ENCODE peak calls at places on chromosomes 6 and 20, in eight cellular contexts. X is cardiac fibroblast, E is uterus, U is HFF-Myc, L is K562, B is testis, V is fibroblast of lung, S is left ventricle myocardium inferior. Z is an unnamed sample.

GRCh38 chr20:44959896-44960852 is at the start of gene TOMM34:
- DNase-seq in U (peak; percentile 73), L (peak; percentile 96), S (peak; percentile 96), B (peak; percentile 98), V (peak; percentile 90), X (peak; percentile 91), E (peak; percentile 94), Z (peak; percentile 94)

GRCh38 chr20:49729780-49730179 is 16.1 kb upstream of the B4GALT5 start:
- DNase-seq in U (no peak), L (no peak), X (peak; percentile 19), S (no peak), E (no peak), B (no peak), V (peak; percentile 82), Z (no peak)

GRCh38 chr6:18387061-18387721 is at the start of gene RNF144B:
- DNase-seq in E (peak; percentile 54), X (peak; percentile 69), V (peak; percentile 73), L (no peak), U (peak; percentile 27), S (peak; percentile 83), B (peak; percentile 82), Z (peak; percentile 45)

GRCh38 chr6:73942581-73942980 is 246.6 kb downstream of the CD109 start:
- DNase-seq in E (no peak), S (no peak), U (no peak), X (peak; percentile 59), B (no peak), L (no peak), V (peak; percentile 16), Z (no peak)

GRCh38 chr6:22888147-22888831 is 318.9 kb downstream of the HDGFL1 start:
- DNase-seq in S (no peak), E (no peak), V (peak; percentile 75), B (no peak), X (no peak), L (no peak), U (no peak), Z (no peak)

GRCh38 chr6:108027594-108027993 is 46.9 kb downstream of the OSTM1 start:
- DNase-seq in X (peak; percentile 15), S (no peak), E (no peak), B (no peak), V (peak; percentile 6), L (no peak), U (no peak), Z (no peak)

GRCh38 chr6:126919947-126920346 is 198.5 kb upstream of the RSPO3 start:
- DNase-seq in S (no peak), B (no peak), U (peak; percentile 58), V (peak; percentile 95), L (no peak), X (peak; percentile 99), E (no peak), Z (no peak)

GRCh38 chr6:56864171-56864616 is 90.7 kb upstream of the BEND6 start:
- DNase-seq in B (no peak), E (no peak), L (no peak), U (no peak), V (peak; percentile 55), X (peak; percentile 53), S (no peak), Z (no peak)

GRCh38 chr6:38012573-38012972 is 193.0 kb downstream of the ZFAND3 start:
- DNase-seq in X (peak; percentile 72), E (no peak), B (no peak), U (no peak), S (no peak), V (peak; percentile 59), L (peak; percentile 42), Z (no peak)

GRCh38 chr6:34633785-34634184 is 62.8 kb downstream of the ILRUN start:
- DNase-seq in E (no peak), U (no peak), V (no peak), S (no peak), X (no peak), L (no peak), B (no peak), Z (no peak)

GRCh38 chr6:100420711-100421110 is 44.0 kb downstream of the SIM1 start:
- DNase-seq in U (no peak), X (no peak), B (no peak), V (no peak), L (no peak), E (no peak), S (no peak), Z (no peak)

GRCh38 chr6:122530440-122531046 is 58.9 kb upstream of the SERINC1 start:
- DNase-seq in L (peak; percentile 59), B (peak; percentile 75), U (peak; percentile 39), V (peak; percentile 45), X (peak; percentile 81), E (no peak), S (no peak), Z (peak; percentile 81)

GRCh38 chr6:74519172-74519571 is 686.7 kb downstream of the COL12A1 start:
- DNase-seq in L (no peak), U (no peak), B (no peak), X (peak; percentile 82), E (no peak), V (peak; percentile 56), S (no peak), Z (no peak)

GRCh38 chr6:143734641-143735063 is 56.9 kb downstream of the PHACTR2 start:
- DNase-seq in L (no peak), X (peak; percentile 5), U (no peak), B (no peak), E (no peak), S (no peak), V (no peak), Z (no peak)

GRCh38 chr6:16438677-16439615 is 200.6 kb downstream of the GMPR start:
- DNase-seq in X (peak; percentile 73), S (no peak), E (no peak), B (no peak), U (peak; percentile 31), L (peak; percentile 87), V (peak; percentile 64), Z (no peak)

GRCh38 chr6:6751615-6752014 is 163.1 kb downstream of the LY86 start:
- DNase-seq in X (no peak), S (no peak), U (no peak), V (no peak), B (no peak), E (no peak), L (peak; percentile 37), Z (peak; percentile 28)

GRCh38 chr20:38926934-38927616 is 858 bp downstream of the FAM83D start:
- DNase-seq in S (no peak), V (peak; percentile 18), U (no peak), L (peak; percentile 30), B (no peak), X (peak; percentile 28), E (no peak), Z (no peak)

GRCh38 chr6:74671558-74672025 is 534.3 kb downstream of the COL12A1 start:
- DNase-seq in S (no peak), B (no peak), U (peak; percentile 72), V (peak; percentile 97), E (no peak), L (no peak), X (peak; percentile 88), Z (no peak)

GRCh38 chr6:21769405-21769851 is 175.9 kb downstream of the SOX4 start:
- DNase-seq in X (peak; percentile 92), U (peak; percentile 75), E (peak; percentile 40), B (peak; percentile 18), S (no peak), V (peak; percentile 99), L (no peak), Z (no peak)

GRCh38 chr6:104305206-104305605 is 554.5 kb downstream of the HACE1 start:
- DNase-seq in V (no peak), E (no peak), U (no peak), X (no peak), B (no peak), L (no peak), S (no peak), Z (no peak)

DNA sequence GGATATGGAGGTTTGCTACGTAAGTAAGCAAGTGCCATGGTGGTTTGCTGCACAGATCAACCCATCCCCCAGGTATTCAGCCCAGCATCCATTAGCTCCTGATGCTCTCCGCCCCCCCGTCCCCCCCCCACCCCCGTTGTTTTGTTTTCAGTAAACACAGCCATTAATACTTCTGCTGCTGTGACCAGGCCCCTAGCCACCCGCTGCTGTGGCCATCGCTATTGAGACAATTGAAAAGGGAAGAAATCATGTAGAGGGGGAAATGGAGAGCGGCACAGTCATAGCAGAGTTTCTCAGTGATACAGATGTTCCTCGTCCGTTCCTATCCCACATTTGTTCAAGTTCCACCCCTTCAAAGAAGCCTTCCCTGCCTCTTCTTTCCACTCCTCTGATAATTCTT is 24.9 kb downstream of the SLC35D3 start:
- DNase-seq in B (no peak), V (no peak), L (no peak), U (no peak), E (no peak), X (no peak), S (no peak), Z (no peak)
- TF ChIP-seq CTCF in B (no peak), V (no peak), L (no peak), U (no peak), E (no peak), X (no peak), S (no peak), Z (no peak)

DNA sequence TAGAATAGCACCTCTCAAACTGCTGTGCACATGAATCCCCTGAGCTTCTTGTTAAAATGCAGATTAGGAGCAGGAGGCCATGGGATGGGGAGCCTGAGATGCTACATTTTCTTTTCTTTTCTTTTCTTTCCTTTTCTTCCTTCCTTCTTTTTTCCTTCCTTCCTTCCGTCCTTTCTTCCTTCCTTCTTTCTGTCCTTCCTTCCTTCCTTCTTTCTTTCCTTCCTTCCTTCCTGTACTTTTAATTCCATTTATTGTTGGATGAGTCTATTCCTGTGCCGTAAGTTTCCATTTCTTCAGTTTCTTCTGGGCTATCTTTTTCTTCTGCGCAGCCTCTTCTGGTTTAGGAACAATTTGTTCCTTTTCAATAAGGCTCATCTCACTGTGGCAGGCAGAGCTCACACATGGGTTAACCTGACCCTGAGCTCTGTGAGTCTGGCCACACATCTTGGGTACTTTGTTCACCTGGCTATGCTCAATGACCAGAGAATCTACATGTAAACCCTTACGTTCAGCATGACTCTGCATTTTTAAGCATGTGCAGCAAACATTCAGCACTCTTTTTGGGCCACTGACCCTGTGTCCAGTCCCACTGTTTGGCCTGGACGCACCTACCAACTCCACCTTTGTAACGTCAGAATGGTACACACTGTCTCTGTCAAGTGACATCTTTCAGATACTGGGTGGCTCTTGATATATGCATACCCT is 114.7 kb upstream of the INSM1 start:
- DNase-seq in V (no peak), U (no peak), B (no peak), L (no peak), E (no peak), X (no peak), S (no peak), Z (no peak)
- TF ChIP-seq CTCF in V (no peak), U (no peak), B (no peak), L (no peak), E (no peak), X (no peak), S (no peak), Z (no peak)

DNA sequence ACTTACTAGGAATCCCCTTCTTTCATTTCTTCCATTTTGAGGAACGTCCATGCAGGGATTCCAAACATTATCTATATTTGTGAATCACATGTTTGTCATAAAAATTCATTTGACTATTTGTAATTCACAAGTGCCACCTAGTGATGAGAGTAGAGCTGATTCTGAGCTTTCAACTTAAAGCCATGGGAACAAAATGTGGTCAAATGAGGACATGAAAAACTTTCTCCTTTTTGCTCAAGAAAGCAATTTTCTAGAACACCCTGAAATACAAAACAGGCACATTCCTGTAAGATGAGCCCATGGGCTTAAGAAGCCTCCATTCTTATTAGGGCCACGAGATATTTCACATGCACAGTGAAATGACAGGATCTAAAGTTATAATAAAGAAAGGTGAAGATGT is 12.3 kb downstream of the MAP3K7 start:
- DNase-seq in S (no peak), U (no peak), L (no peak), X (peak; percentile 51), V (peak; percentile 18), B (no peak), E (no peak), Z (no peak)
- TF ChIP-seq CTCF in S (no peak), U (no peak), L (no peak), X (no peak), V (no peak), B (no peak), E (no peak), Z (no peak)

GRCh38 chr20:34022154-34022842 is 28.6 kb downstream of the RALY start:
- DNase-seq in B (no peak), X (peak; percentile 21), S (no peak), V (no peak), U (no peak), L (no peak), E (no peak), Z (no peak)
- TF ChIP-seq CTCF in B (no peak), X (peak; percentile 43), S (no peak), V (no peak), U (peak; percentile 47), L (peak; percentile 61), E (no peak), Z (no peak)

Z was measured in tibial nerve.